ENCODE peak calls at places on chromosomes 6 and 20, in eight cellular contexts. P is psoas muscle; H is iPS DF 19.7; F is neural crest cell; Q is sigmoid colon; I is NCI-H1694; J is activated T-helper 1 cell treated with anti-CD3 and anti-CD28 coated beads, Interleukin-2, amount 50 U/mL, for 16 hours; A is stimulated activated CD8-positive, alpha-beta memory T cell treated with anti-CD3 and anti-CD28 coated beads, Interleukin-15, amount 100 ng/mL, for 1 hour. S is an unnamed sample.

GRCh38 chr6:132598473-132598872 is 8.9 kb upstream of the TAAR5 start:
- DNase-seq in P (no peak), H (peak; percentile 33), F (no peak), Q (no peak), I (no peak), J (no peak), A (no peak), S (no peak)

GRCh38 chr20:41352106-41352505 is 11.5 kb downstream of the LPIN3 start:
- DNase-seq in P (no peak), H (no peak), F (no peak), Q (no peak), I (no peak), J (no peak), A (no peak), S (no peak)

GRCh38 chr6:16824804-16825777 is 63.8 kb upstream of the ATXN1 start:
- DNase-seq in P (no peak), H (no peak), F (no peak), Q (no peak), I (no peak), J (no peak), A (no peak), S (no peak)

GRCh38 chr6:133631421-133631820 is 257.5 kb upstream of the TCF21 start:
- DNase-seq in P (no peak), H (no peak), F (no peak), Q (no peak), I (no peak), J (no peak), A (no peak), S (no peak)

GRCh38 chr20:20743511-20744169 is 31.2 kb upstream of the RALGAPA2 start:
- DNase-seq in P (peak; percentile 78), H (no peak), F (peak; percentile 27), Q (peak; percentile 89), I (no peak), J (no peak), A (no peak), S (no peak)

GRCh38 chr6:100913400-100914276 is 32.5 kb upstream of the ASCC3 start:
- DNase-seq in P (no peak), H (no peak), F (peak; percentile 7), Q (no peak), I (no peak), J (no peak), A (no peak), S (no peak)

GRCh38 chr6:135274561-135275293 is 93.6 kb downstream of the MYB start:
- DNase-seq in P (no peak), H (no peak), F (no peak), Q (no peak), I (no peak), J (no peak), A (no peak), S (no peak)

GRCh38 chr6:41698350-41698781 is 37.0 kb downstream of the TFEB start:
- DNase-seq in P (no peak), H (no peak), F (no peak), Q (no peak), I (no peak), J (no peak), A (no peak), S (no peak)

GRCh38 chr6:106600329-106600728 is 29.0 kb downstream of the RTN4IP1 start:
- DNase-seq in P (no peak), H (no peak), F (no peak), Q (no peak), I (no peak), J (no peak), A (no peak), S (no peak)

GRCh38 chr20:11675920-11676617 is 241.6 kb upstream of the BTBD3 start:
- DNase-seq in P (no peak), H (no peak), F (no peak), Q (no peak), I (no peak), J (no peak), A (no peak), S (no peak)

GRCh38 chr20:36632147-36632486 is 13.9 kb downstream of the SLA2 start:
- DNase-seq in P (no peak), H (no peak), F (no peak), Q (no peak), I (no peak), J (no peak), A (no peak), S (no peak)

GRCh38 chr20:35714127-35714526 is 14.9 kb downstream of the ROMO1 start:
- DNase-seq in P (no peak), H (no peak), F (no peak), Q (no peak), I (no peak), J (no peak), A (no peak), S (no peak)

GRCh38 chr6:11585426-11586016 is 48.0 kb downstream of the TMEM170B start:
- DNase-seq in P (no peak), H (peak; percentile 28), F (no peak), Q (no peak), I (peak; percentile 24), J (no peak), A (no peak), S (no peak)

GRCh38 chr20:38049800-38050199 is 16.3 kb downstream of the RPRD1B start:
- DNase-seq in P (no peak), H (no peak), F (no peak), Q (no peak), I (no peak), J (no peak), A (no peak), S (no peak)

S was measured in CD14-positive monocyte.